ENCODE peak calls at places on chromosomes 7 and 10, in six cellular contexts. G is GM20000, S is HFF-Myc, R is astrocyte of the spinal cord, O is psoas muscle, U is pancreas. P is an unnamed sample.

GRCh38 chr7:105806592-105807266 is 69.7 kb downstream of the ATXN7L1 start:
- DNase-seq in G (peak), R (peak), S (peak), O (no peak), U (no peak), P (peak)

GRCh38 chr7:956031-956430 is 1.6 kb upstream of the ADAP1 start:
- DNase-seq in G (no peak), R (no peak), S (no peak), O (no peak), U (no peak), P (no peak)

GRCh38 chr10:123891147-123892011 is at the start of gene CPXM2:
- DNase-seq in S (no peak), R (no peak), O (peak), G (no peak), U (no peak), P (no peak)

GRCh38 chr10:77099136-77099535 is 538.5 kb downstream of the KCNMA1 start:
- DNase-seq in R (no peak), U (no peak), S (no peak), G (no peak), O (no peak), P (no peak)

GRCh38 chr10:113958631-113959382 is 84.9 kb upstream of the ADRB1 start:
- DNase-seq in O (peak), R (peak), G (no peak), S (peak), U (no peak), P (peak)

GRCh38 chr7:140512317-140513000 is 33.2 kb upstream of the MKRN1 start:
- DNase-seq in G (no peak), R (no peak), U (peak), O (no peak), S (no peak), P (no peak)

GRCh38 chr7:44078521-44078920 is 3.8 kb downstream of the POLM start:
- DNase-seq in O (no peak), R (no peak), G (no peak), U (no peak), S (no peak), P (no peak)

GRCh38 chr10:50511512-50512213 is 112.1 kb downstream of the SGMS1 start:
- DNase-seq in U (no peak), O (no peak), R (peak), G (no peak), S (no peak), P (peak)

GRCh38 chr10:28077889-28078288 is 79.0 kb upstream of the ODAD2 start:
- DNase-seq in O (no peak), S (peak), U (no peak), R (peak), G (no peak), P (peak)

GRCh38 chr10:86693721-86694369 is 25.5 kb downstream of the LDB3 start:
- DNase-seq in G (peak), R (peak), O (no peak), S (peak), U (peak), P (peak)

GRCh38 chr7:25139536-25139935 is 14.5 kb upstream of the CYCS start:
- DNase-seq in O (no peak), R (no peak), S (no peak), U (no peak), G (no peak), P (no peak)

GRCh38 chr7:10075866-10076265 is 897.8 kb upstream of the PHF14 start:
- DNase-seq in G (no peak), U (no peak), R (no peak), O (no peak), S (no peak), P (no peak)

GRCh38 chr10:1074063-1074747 is 18.0 kb downstream of the WDR37 start:
- DNase-seq in G (no peak), O (no peak), S (no peak), U (no peak), R (no peak), P (no peak)

GRCh38 chr7:122528879-122529481 is 169.9 kb downstream of the RNF133 start:
- DNase-seq in U (no peak), R (peak), G (peak), O (no peak), S (peak), P (peak)

GRCh38 chr7:122535086-122535485 is 163.8 kb downstream of the RNF133 start:
- DNase-seq in R (no peak), O (no peak), G (no peak), U (no peak), S (no peak), P (no peak)

DNA sequence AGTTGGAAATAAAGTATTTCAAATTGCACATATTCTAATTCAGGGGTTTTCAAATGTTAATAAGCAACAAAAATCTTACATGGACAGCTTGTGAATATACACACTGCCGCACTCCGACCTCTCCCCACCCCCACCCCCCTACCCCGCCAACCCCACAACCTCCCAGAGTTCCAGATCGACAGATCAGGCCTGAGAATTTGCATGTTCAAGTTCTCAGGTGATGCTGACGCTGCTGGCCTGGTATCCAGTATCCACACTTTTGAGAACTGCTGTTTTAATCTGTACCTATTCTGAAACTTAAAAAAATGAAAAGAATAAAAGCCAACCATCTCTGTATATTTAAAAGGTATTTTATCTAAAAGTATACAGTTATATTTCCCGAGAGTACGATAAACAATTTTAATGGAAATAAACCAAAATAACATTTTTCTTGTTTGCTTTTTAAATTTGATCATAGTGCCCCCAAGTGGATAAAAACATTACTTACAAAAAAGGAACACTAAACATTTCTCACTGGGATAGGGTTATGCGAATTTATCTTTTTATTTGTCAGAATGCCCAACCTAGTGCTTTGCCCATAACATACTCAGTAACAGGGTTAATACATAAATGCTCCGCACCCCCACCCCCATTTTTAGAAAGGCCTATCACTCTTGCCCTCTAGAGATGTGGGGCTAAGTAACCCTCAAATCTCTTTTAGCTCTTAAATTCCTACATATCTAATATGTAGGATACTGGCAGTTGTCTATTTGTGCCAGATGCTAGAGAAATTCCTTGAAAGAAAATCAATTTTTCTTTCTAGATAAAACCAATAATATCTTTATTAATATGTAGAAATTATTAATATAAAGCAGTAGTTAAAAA is 166.3 kb downstream of the RNF133 start:
- DNase-seq in S (no peak), O (no peak), U (no peak), G (peak), R (peak), P (peak)
- TF ChIP-seq CTCF in S (no peak), O (no peak), U (no peak), G (no peak), R (no peak), P (no peak)

DNA sequence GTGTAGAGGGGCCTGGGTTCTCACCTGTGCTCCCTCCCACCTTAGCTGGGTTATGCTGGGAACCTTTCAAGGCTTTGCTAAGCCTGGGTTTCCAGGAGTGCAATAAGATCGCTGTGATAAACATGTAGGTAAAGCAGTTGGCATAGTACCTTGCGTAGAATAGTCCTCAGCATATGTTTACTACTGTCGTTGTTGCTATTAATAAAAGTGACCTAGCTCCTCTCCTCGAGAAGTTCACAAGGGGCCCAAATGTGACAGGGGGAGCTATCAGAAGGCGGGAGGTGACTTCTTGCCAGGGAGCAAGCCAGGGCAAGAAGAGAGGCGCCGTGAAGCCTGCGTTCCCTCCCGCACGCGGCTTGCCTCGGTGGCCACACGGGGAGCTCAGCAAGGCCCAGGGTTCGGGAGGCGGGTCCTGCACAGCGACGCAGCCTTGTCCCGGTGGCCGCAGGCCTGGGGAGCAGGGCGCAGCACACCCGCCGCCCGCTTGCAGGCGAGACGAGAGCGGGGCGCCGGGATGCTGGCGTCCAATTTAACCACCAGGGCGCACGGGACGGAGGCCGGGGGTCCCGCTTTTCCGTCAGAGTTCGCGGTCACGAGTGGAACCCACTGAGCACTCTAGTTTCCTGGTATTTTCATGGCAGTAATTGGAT is 106.2 kb downstream of the SNX10 start:
- DNase-seq in R (no peak), G (peak), S (no peak), U (no peak), O (peak), P (no peak)
- TF ChIP-seq CTCF in R (no peak), G (no peak), S (no peak), U (no peak), O (no peak), P (no peak)

GRCh38 chr10:103706047-103706446 is 149.3 kb downstream of the SH3PXD2A start:
- DNase-seq in U (no peak), G (no peak), R (no peak), O (no peak), S (no peak), P (no peak)
- TF ChIP-seq CTCF in U (no peak), G (no peak), R (no peak), O (no peak), S (no peak), P (no peak)

DNA sequence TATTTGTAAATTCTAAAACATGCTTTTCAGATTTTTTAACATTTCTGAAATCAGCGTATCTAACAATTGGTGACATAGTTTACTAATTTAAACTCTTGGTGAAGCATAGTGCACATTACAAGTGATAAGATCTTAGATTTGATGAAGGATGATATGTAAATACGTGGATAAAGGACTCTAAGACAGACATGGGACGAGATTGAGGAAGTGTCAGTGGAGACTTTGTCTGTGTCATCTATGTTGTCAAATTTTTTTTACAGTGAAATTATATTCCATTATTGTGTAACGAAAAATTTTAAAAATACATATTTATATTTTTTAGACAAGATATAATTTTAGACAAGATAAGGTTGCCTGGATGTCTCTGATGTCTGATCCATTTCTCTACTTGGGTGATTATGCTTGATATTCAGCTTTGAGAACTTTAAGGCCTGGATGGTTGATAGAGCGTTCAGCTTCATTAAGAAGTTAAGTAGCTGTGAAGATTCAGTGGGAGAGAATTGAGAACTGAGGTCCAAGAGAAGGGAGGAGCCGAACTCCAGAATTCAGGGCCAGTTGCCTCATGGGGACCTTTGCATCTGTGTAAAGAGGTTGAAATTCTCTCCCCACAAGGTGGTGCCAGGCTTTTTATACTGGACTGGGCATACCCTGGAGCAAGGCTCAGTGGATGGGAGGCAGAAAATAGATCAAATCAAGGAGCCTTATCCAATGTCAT is 62.7 kb downstream of the KAT6B start:
- DNase-seq in O (no peak), S (no peak), U (peak), R (no peak), G (no peak), P (no peak)
- TF ChIP-seq CTCF in O (peak), S (no peak), U (no peak), R (no peak), G (no peak), P (peak)

GRCh38 chr7:51316666-51317581 is at the start of gene COBL:
- DNase-seq in O (peak), S (no peak), R (no peak), U (peak), G (peak), P (no peak)

GRCh38 chr7:51315393-51316261 is 982 bp downstream of the COBL start:
- DNase-seq in O (peak), S (no peak), R (peak), U (peak), G (peak), P (no peak)

GRCh38 chr7:51314726-51315125 is 1.9 kb downstream of the COBL start:
- DNase-seq in S (no peak), U (no peak), O (no peak), R (no peak), G (no peak), P (no peak)

GRCh38 chr7:51317582-51317910 is 937 bp upstream of the COBL start:
- DNase-seq in G (no peak), O (no peak), R (no peak), U (no peak), S (no peak), P (no peak)

GRCh38 chr7:51316262-51316665 is 345 bp downstream of the COBL start:
- DNase-seq in R (no peak), S (no peak), G (peak), U (peak), O (peak), P (no peak)
- TF ChIP-seq CTCF in R (no peak), S (no peak), G (no peak), U (no peak), O (peak), P (no peak)

DNA sequence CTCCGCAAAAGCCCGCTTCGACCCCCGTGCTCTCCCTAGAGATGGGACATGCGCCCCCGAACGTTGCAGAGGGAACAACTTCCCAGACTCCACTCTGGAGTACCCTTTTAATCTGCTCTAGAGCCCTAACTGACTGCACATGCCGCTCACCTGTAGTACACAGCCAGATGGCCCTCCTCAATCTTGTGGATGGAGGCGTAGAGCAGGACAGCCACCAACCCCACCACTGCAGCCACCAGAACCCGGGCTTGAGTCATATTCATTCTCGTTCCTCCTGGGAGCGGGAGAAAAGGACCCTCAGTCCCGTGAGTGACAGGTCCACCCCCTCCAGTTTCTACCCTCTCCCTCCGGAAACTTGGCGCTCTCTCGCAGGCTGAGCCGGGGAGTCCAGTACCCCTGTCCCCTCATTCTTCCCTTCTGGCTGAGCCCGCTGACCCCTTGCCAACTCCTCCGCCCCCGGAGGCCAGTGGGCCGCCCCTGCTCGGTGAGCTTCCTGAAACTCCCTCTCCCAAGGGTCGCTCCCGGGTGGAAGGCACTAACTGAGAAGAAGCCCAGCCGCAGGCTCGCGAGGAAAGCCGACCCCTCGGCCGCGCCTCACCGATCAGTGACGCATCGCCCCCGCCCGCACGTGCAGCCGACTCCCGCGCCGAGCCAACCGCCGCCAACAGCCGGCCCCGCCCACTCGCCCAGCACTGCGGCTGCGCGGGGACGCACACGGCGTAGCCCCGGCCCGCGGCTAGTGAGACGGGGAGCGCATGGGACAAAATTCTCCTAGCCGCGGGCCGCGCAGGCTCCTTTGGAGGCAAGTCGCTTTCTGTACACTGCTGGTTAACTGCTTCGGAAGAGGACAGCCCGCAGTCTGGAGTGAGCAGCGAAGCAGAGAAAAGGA is at the start of gene ERLIN1:
- DNase-seq in S (peak), R (peak), O (peak), U (peak), G (peak), P (peak)
- TF ChIP-seq CTCF in S (no peak), R (no peak), O (no peak), U (no peak), G (no peak), P (no peak)

GRCh38 chr10:100504101-100504500 is 15.6 kb downstream of the SEC31B start:
- DNase-seq in S (peak), G (no peak), R (peak), U (no peak), O (no peak), P (no peak)

GRCh38 chr10:100501423-100501822 is 18.2 kb downstream of the SEC31B start:
- DNase-seq in G (no peak), S (no peak), O (no peak), U (no peak), R (no peak), P (no peak)

GRCh38 chr10:100505164-100505563 is 14.5 kb downstream of the SEC31B start:
- DNase-seq in G (no peak), O (no peak), S (no peak), U (no peak), R (no peak), P (no peak)

GRCh38 chr10:100506596-100507356 is 12.9 kb downstream of the SEC31B start:
- DNase-seq in O (no peak), S (no peak), G (no peak), U (no peak), R (peak), P (peak)

DNA sequence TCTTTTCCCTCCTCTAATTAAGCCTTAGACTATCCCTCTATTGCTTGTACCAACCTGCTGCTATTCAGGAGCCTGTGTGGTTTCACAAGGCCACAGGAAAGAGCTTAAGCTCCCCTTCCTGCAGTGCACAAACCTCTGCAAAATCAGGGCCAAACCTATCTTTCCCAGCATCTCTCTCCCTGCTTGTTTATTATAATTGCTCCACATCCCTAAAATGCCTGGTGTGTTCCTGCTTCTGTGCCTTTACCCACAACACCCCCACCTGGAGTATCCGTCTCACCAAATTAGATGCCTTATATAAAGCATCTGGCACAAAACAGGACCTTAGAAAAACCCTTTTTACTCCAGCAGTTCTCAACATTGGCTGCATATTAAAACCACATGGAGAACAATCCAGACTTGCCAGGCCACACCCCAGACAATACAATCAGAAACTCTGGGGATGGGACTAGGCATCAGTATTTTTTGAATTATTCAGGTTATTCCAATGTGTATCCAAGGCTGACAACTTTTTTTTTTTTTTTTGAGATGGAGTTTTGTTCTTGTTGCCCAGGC is 16.7 kb downstream of the SEC31B start:
- DNase-seq in O (no peak), R (no peak), G (no peak), U (no peak), S (peak), P (no peak)
- TF ChIP-seq CTCF in O (no peak), R (no peak), G (no peak), U (no peak), S (no peak), P (no peak)

GRCh38 chr10:104197364-104197763 is 34.8 kb downstream of the CFAP43 start:
- DNase-seq in U (no peak), R (no peak), O (no peak), S (no peak), G (no peak), P (peak)
- TF ChIP-seq CTCF in U (no peak), R (no peak), O (no peak), S (no peak), G (no peak), P (no peak)

DNA sequence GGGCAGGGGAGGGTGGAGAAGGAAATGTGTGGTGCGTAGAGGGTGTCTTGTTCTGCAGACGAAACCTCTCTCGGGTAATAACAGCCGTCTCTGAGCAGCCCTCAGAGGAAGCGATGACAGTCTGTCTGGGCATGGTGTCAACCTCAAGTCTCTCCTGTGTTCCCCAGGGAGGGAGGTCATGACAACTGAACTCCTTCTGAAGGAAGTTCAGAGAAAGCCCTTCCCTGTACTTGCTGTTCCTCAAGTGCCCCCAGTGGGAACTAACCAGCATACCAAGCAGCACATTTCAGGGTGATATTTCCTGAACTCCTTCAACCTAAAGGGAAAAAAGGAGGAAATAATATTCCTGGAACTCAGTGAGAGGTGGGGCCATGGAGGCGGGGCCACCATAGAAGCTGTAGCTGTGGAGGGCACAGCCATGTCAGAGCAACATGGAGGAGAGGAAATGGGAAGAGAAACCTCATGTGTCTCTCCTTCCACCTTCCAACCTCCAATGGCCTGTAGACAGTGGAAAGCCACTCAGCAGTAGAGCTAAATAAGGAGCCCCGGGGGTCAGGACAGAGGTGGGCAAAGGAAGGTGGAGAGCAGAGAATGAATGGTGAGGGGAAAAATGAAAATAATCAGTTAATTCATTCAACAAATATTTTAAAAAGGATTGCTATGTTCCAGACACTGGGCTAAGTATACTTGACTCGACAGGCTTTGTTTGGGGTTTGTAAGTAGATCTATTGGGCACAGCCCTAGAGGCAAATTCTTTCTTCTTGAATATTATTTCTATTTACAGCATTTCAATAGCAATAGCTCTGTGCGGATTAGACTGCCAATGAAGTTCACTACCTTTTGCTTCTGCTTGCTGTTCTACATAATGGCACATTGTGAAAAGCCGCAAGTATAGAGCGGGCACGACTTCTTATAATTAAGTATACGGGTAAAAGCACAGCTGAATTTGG is 61.0 kb upstream of the AOAH start:
- DNase-seq in S (no peak), G (peak), O (peak), R (no peak), U (no peak), P (no peak)
- TF ChIP-seq CTCF in S (no peak), G (no peak), O (no peak), R (no peak), U (no peak), P (no peak)

P was measured in fibroblast of villous mesenchyme.